ENCODE peak calls at places on chromosomes 12 and 14, in ten cellular contexts. T is choroid plexus epithelial cell, P is lower leg skin, L is MG63, G is tibial artery, F is dorsolateral prefrontal cortex, Z is tibial nerve, I is AG04449, V is Panc1, H is fibroblast of lung. B is an unnamed sample.

GRCh38 chr14:74834682-74835392 is 41.1 kb downstream of the PROX2 start:
- DNase-seq in F (no peak), H (peak), G (no peak), Z (no peak), L (no peak), T (peak), P (no peak), I (no peak), V (no peak), B (no peak)

GRCh38 chr14:102914474-102915291 is 7.8 kb upstream of the AMN start:
- DNase-seq in Z (no peak), I (no peak), H (no peak), G (no peak), F (no peak), T (no peak), L (no peak), V (no peak), P (peak), B (no peak)

GRCh38 chr12:8108808-8109398 is 14.5 kb upstream of the CLEC4A start:
- DNase-seq in Z (peak), G (peak), V (peak), L (peak), H (peak), I (peak), P (peak), T (peak), F (peak), B (peak)

GRCh38 chr12:53169644-53170043 is 10.9 kb upstream of the ZNF740 start:
- DNase-seq in I (no peak), Z (no peak), P (peak), H (no peak), G (no peak), T (no peak), F (no peak), L (no peak), V (no peak), B (no peak)

GRCh38 chr12:122371475-122372045 is 50.9 kb downstream of the CLIP1 start:
- DNase-seq in P (no peak), L (no peak), H (no peak), T (peak), Z (no peak), F (no peak), I (no peak), G (no peak), V (no peak), B (peak)

GRCh38 chr14:94344389-94344788 is 21.3 kb upstream of the SERPINA6 start:
- DNase-seq in I (no peak), G (no peak), L (no peak), V (no peak), T (no peak), F (no peak), H (no peak), Z (no peak), P (no peak), B (no peak)

GRCh38 chr12:67256649-67257048 is 12.5 kb upstream of the CAND1 start:
- DNase-seq in H (no peak), L (no peak), F (no peak), T (no peak), P (no peak), G (no peak), V (no peak), Z (no peak), I (no peak), B (no peak)

GRCh38 chr12:52056801-52057613 is 5.8 kb downstream of the NR4A1 start:
- DNase-seq in F (no peak), L (peak), P (no peak), T (no peak), H (peak), Z (no peak), V (no peak), G (no peak), I (no peak), B (peak)

GRCh38 chr12:5388581-5389535 is 43.0 kb upstream of the NTF3 start:
- DNase-seq in V (no peak), H (no peak), Z (no peak), L (no peak), G (no peak), P (no peak), T (no peak), F (no peak), I (no peak), B (no peak)

GRCh38 chr14:101412741-101413140 is 148.6 kb upstream of the DIO3 start:
- DNase-seq in L (no peak), P (no peak), I (no peak), T (no peak), F (no peak), H (no peak), V (no peak), G (no peak), Z (no peak), B (no peak)

GRCh38 chr12:52081263-52081733 is 1.8 kb downstream of the SMIM41 start:
- DNase-seq in I (no peak), L (no peak), V (no peak), H (peak), F (no peak), Z (no peak), G (no peak), P (no peak), T (no peak), B (peak)

GRCh38 chr12:131122631-131123030 is 168.9 kb downstream of the ADGRD1 start:
- DNase-seq in V (no peak), T (no peak), F (no peak), L (no peak), H (no peak), Z (no peak), I (no peak), G (no peak), P (peak), B (no peak)
- H3K4me3 ChIP-seq in V (no peak), T (no peak), F (no peak), L (no peak), H (no peak), Z (no peak), I (no peak), G (no peak), P (no peak), B (no peak)

GRCh38 chr12:71870409-71870808 is 30.9 kb downstream of the TBC1D15 start:
- DNase-seq in T (no peak), I (no peak), H (no peak), Z (no peak), P (no peak), L (no peak), F (no peak), G (no peak), V (no peak), B (peak)
- H3K4me3 ChIP-seq in T (no peak), I (no peak), H (no peak), Z (no peak), P (no peak), L (no peak), F (no peak), G (no peak), V (no peak), B (no peak)

DNA sequence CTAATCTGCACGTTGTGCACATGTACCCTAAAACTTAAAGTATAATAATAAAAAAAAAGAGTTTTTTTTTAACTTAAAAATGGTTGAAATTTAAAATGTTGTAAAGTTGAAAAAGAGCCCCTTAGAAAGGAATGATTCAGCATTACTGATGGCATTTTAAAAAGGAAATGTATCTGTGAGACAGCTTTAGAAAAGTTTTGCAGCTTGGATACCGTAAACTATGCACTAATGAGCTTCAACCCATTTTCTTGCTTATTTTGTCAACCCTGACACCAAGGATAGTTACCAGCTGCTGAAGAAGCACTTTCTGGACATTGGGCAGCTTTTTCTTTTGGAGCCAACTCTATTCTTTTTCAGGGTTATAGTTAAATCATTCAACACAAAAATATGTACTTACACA is 4.3 kb downstream of the BICD1 start:
- DNase-seq in F (no peak), P (no peak), V (no peak), L (no peak), H (no peak), G (no peak), T (no peak), Z (no peak), I (no peak), B (no peak)
- H3K4me3 ChIP-seq in F (no peak), P (no peak), V (no peak), L (no peak), H (no peak), G (no peak), T (no peak), Z (no peak), I (no peak), B (no peak)

DNA sequence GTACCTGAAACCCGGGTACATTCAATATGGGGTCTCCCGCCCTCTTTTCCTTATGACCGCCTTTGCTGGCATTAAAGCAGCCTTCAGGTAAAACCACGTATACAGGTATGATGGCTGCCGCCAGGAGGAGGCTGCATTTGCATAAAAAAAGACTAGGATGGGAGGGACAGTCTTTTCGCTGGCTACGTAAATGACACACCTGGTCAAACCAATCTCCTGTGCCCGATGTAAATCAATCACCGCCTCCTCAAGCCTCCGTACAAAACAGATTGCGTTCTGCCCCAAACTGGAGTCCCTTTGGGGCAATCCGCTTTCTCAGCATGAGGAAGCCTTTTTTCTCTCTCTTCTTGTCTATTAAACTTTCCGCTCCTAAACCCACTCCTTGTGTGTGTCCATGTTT is 8.1 kb upstream of the ALDH1L2 start:
- DNase-seq in V (no peak), P (no peak), L (no peak), T (no peak), G (no peak), F (no peak), H (no peak), Z (no peak), I (no peak), B (no peak)
- H3K4me3 ChIP-seq in V (no peak), P (no peak), L (no peak), T (no peak), G (no peak), F (no peak), H (no peak), Z (no peak), I (no peak), B (no peak)

B was measured in fibroblast of villous mesenchyme.